ENCODE peak calls at places on chromosomes 5 and 9, in six cellular contexts. H, S, F, O, G and T are unnamed samples.

GRCh38 chr5:14040542-14040941 is 96.1 kb upstream of the DNAH5 start:
- DNase-seq in H (no peak), S (no peak), F (no peak), O (no peak), G (no peak), T (no peak)

GRCh38 chr5:78638423-78638822 is 10.1 kb downstream of the LHFPL2 start:
- DNase-seq in H (no peak), S (no peak), F (peak), O (peak), G (peak), T (peak)

GRCh38 chr9:135960328-135961276 is 571 bp downstream of the UBAC1 start:
- DNase-seq in H (no peak), S (no peak), F (peak), O (peak), G (peak), T (no peak)

GRCh38 chr5:89297111-89297510 is 414.1 kb upstream of the MEF2C start:
- DNase-seq in H (no peak), S (no peak), F (no peak), O (no peak), G (no peak), T (no peak)

GRCh38 chr9:91094324-91095083 is 267.2 kb downstream of the AUH start:
- DNase-seq in H (no peak), S (no peak), F (no peak), O (no peak), G (no peak), T (no peak)

GRCh38 chr9:36853233-36853632 is 180.8 kb downstream of the PAX5 start:
- DNase-seq in H (no peak), S (no peak), F (no peak), O (no peak), G (no peak), T (no peak)

GRCh38 chr9:108272350-108272899 is 583.4 kb downstream of the ACTL7B start:
- DNase-seq in H (peak), S (peak), F (peak), O (peak), G (peak), T (no peak)

GRCh38 chr5:142683885-142684505 is 1.9 kb downstream of the FGF1 start:
- DNase-seq in H (no peak), S (no peak), F (no peak), O (no peak), G (no peak), T (no peak)

GRCh38 chr9:76330034-76330433 is 64.2 kb downstream of the RFK start:
- DNase-seq in H (no peak), S (no peak), F (no peak), O (no peak), G (no peak), T (no peak)

GRCh38 chr9:13588151-13589043 is 308.9 kb upstream of the MPDZ start:
- DNase-seq in H (no peak), S (no peak), F (no peak), O (no peak), G (no peak), T (no peak)

GRCh38 chr9:108133680-108134079 is 644.1 kb upstream of the KLF4 start:
- DNase-seq in H (no peak), S (no peak), F (no peak), O (no peak), G (no peak), T (no peak)

GRCh38 chr9:128684325-128685021 is 4.5 kb upstream of the SET start:
- DNase-seq in H (peak), S (peak), F (peak), O (peak), G (peak), T (peak)

GRCh38 chr5:176596689-176597416 is 13.1 kb downstream of the GPRIN1 start:
- DNase-seq in H (peak), S (no peak), F (peak), O (peak), G (peak), T (no peak)

GRCh38 chr5:134549714-134550113 is 24.2 kb downstream of the JADE2 start:
- DNase-seq in H (no peak), S (no peak), F (no peak), O (peak), G (no peak), T (no peak)

GRCh38 chr9:133113928-133114351 is 7.1 kb downstream of the RALGDS start:
- DNase-seq in H (no peak), S (peak), F (no peak), O (no peak), G (no peak), T (no peak)
- H3K4me3 ChIP-seq in H (no peak), S (no peak), F (no peak), O (no peak), G (no peak), T (no peak)

GRCh38 chr5:40694433-40694832 is 14.7 kb downstream of the PTGER4 start:
- DNase-seq in H (no peak), S (no peak), F (no peak), O (no peak), G (no peak), T (no peak)
- TF ChIP-seq CTCF in H (no peak), S (no peak), F (no peak), O (no peak), G (no peak), T (no peak)

GRCh38 chr5:1110930-1111726 is 735 bp downstream of the SLC12A7 start:
- DNase-seq in H (no peak), S (peak), F (peak), O (no peak), G (peak), T (no peak)
- H3K4me3 ChIP-seq in H (no peak), S (peak), F (peak), O (peak), G (peak), T (peak)

DNA sequence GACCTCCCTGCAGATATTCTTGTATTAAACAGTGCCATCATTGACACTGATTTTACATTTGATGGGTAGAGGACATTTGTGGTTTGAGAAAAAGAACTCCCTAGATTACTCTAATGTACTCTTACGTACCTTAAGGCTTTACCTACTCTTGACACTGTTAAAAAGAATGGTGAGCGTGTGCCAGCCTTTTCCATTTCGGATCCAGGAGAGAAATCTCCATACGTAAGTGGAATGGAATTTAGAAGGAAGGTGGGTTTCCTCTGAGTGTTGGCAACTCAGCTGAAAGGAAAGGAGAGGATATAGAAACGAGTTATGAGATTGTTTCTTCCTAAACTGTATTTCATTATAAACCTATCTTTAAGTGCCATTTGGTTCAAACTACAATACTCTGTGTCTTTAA is 40.9 kb downstream of the TNPO1 start:
- DNase-seq in H (no peak), S (no peak), F (no peak), O (no peak), G (no peak), T (no peak)
- TF ChIP-seq CTCF in H (no peak), S (no peak), F (no peak), O (no peak), G (no peak), T (no peak)

DNA sequence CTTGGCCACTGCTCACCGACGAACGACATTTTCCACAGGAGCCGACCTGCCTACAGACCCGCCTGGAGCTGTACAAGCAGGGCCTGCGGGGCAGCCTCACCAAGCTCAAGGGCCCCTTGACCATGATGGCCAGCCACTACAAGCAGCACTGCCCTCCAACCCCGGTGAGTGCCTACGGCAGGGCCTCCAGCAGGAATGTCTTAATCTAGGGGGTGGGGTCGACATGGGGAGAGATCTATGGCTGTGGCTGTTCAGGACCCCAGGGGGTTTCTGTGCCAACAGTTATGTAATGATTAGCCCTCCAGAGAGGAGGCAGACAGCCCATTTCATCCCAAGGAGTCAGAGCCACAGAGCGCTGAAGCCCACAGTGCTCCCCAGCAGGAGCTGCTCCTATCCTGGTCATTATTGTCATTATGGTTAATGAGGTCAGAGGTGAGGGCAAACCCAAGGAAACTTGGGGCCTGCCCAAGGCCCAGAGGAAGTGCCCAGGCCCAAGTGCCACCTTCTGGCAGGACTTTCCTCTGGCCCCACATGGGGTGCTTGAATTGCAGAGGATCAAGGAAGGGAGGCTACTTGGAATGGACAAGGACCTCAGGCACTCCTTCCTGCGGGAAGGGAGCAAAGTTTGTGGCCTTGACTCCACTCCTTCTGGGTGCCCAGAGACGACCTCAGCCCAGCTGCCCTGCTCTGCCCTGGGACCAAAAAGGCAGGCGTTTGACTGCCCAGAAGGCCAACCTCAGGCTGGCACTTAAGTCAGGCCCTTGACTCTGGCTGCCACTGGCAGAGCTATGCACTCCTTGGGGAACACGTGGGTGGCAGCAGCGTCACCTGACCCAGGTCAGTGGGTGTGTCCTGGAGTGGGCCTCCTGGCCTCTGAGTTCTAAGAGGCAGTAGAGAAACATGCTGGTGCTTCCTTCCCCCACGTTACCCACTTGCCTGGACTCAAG is 1.5 kb downstream of the CSF2 start:
- DNase-seq in H (no peak), S (peak), F (no peak), O (no peak), G (no peak), T (no peak)
- H3K4me3 ChIP-seq in H (no peak), S (peak), F (no peak), O (no peak), G (no peak), T (no peak)

GRCh38 chr9:99624499-99625233 is 197.0 kb upstream of the NR4A3 start:
- DNase-seq in H (no peak), S (no peak), F (no peak), O (no peak), G (no peak), T (no peak)

GRCh38 chr9:99623780-99624364 is 197.8 kb upstream of the NR4A3 start:
- DNase-seq in H (no peak), S (no peak), F (no peak), O (no peak), G (no peak), T (no peak)

GRCh38 chr9:99628843-99629242 is 192.8 kb upstream of the NR4A3 start:
- DNase-seq in H (peak), S (no peak), F (no peak), O (no peak), G (no peak), T (no peak)

GRCh38 chr9:99622679-99623078 is 199.0 kb upstream of the NR4A3 start:
- DNase-seq in H (no peak), S (no peak), F (no peak), O (no peak), G (no peak), T (no peak)

DNA sequence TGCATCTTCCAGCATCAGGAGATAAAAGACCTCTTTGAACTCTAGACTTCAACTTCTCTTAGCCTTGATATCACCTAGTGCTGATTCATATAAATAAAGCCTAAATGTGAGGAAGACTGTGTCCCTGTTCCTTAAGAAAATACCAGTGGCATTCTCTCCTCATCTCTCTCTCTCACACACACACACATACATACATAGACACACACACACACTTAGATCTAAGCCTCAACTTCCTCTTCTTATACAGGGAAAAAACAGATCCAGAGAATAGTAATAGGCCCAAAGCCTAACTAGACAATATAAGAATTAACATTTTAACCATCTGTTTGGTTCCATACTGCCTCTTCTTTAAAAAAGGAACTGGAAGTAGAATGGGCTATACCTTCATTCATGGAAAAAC is 195.3 kb upstream of the NR4A3 start:
- DNase-seq in H (no peak), S (no peak), F (no peak), O (no peak), G (no peak), T (no peak)
- TF ChIP-seq CTCF in H (no peak), S (no peak), F (no peak), O (no peak), G (no peak), T (no peak)